ENCODE peak calls at places on chromosomes 4 and X, in six cellular contexts. X is H9, A is H1, M is mesenchymal stem cell, C is neuronal stem cell, E is trophoblast cell. I is an unnamed sample.

GRCh38 chr4:1092983-1093361 is 20.4 kb downstream of the RNF212 start:
- DNase-seq in E (no peak), A (no peak), M (no peak), X (no peak), C (no peak), I (no peak)

GRCh38 chr4:87141428-87141827 is 79.0 kb downstream of the KLHL8 start:
- DNase-seq in C (no peak), M (no peak), X (no peak), A (no peak), E (no peak), I (no peak)

GRCh38 chr4:83503974-83504373 is 19.1 kb upstream of the ABRAXAS1 start:
- DNase-seq in A (no peak), C (no peak), E (no peak), M (no peak), X (no peak), I (no peak)

GRCh38 chr4:169286562-169287301 is 16.0 kb upstream of the SH3RF1 start:
- DNase-seq in X (no peak), C (no peak), M (no peak), A (no peak), E (no peak), I (peak)

GRCh38 chrX:28581522-28581921 is 5.7 kb upstream of the IL1RAPL1 start:
- DNase-seq in C (no peak), E (no peak), A (no peak), M (no peak), X (no peak), I (no peak)

GRCh38 chr4:159446266-159446976 is 343.5 kb downstream of the RAPGEF2 start:
- DNase-seq in M (peak), C (peak), X (peak), E (peak), A (peak), I (peak)

GRCh38 chrX:45807572-45808425 is 607.1 kb upstream of the DIPK2B start:
- DNase-seq in X (no peak), A (no peak), C (peak), E (no peak), M (peak), I (peak)

GRCh38 chr4:20832821-20833220 is 132.6 kb downstream of the PACRGL start:
- DNase-seq in M (peak), X (no peak), E (no peak), A (no peak), C (no peak), I (peak)

GRCh38 chrX:776061-776460 is 145.5 kb downstream of the SHOX start:
- DNase-seq in E (no peak), A (no peak), X (no peak), M (no peak), C (no peak), I (no peak)

GRCh38 chrX:107675823-107676555 is 47.7 kb downstream of the PRPS1 start:
- DNase-seq in M (peak), X (no peak), A (no peak), C (no peak), E (no peak), I (peak)

GRCh38 chr4:131119661-131120060 is 2023.7 kb downstream of the C4orf33 start:
- DNase-seq in X (no peak), C (no peak), M (no peak), E (no peak), A (no peak), I (no peak)

GRCh38 chrX:109920325-109920724 is 82.6 kb upstream of the TMEM164 start:
- DNase-seq in M (peak), C (no peak), A (no peak), E (no peak), X (no peak), I (no peak)
- H3K14ac ChIP-seq in M (no peak), C (no peak), A (no peak), E (no peak), X (no peak), I (no peak)

GRCh38 chrX:23251043-23251442 is 83.6 kb upstream of the PTCHD1 start:
- DNase-seq in E (no peak), A (no peak), X (no peak), M (no peak), C (no peak), I (no peak)
- H3K14ac ChIP-seq in E (no peak), A (no peak), X (no peak), M (no peak), C (no peak), I (no peak)

GRCh38 chr4:25198713-25199112 is 35.1 kb upstream of the PI4K2B start:
- DNase-seq in A (no peak), E (no peak), X (no peak), C (no peak), M (no peak), I (no peak)
- H3K14ac ChIP-seq in A (no peak), E (no peak), X (no peak), C (no peak), M (no peak), I (no peak)

DNA sequence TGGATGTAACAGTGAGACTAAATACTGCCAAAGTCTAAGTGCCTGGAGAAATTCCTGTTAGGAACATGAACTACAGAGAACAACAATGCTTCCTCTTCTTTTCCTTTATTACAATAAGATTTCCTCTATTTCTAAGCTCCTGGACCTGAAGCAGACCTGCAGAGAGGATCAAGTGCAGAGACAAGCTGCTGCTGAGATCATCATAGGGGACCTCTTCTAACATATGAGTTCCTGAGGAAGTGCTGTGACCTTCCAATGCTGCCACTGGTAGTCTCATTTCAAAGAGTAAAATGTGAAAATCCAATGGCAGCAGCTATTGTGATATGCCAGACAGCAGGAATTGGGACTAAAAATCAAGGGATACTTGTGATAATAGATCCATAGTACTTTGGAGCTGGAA is 28.0 kb downstream of the CCNG2 start:
- DNase-seq in C (no peak), M (no peak), X (no peak), E (no peak), A (no peak), I (no peak)
- H3K14ac ChIP-seq in C (no peak), M (no peak), X (no peak), E (no peak), A (no peak), I (no peak)

DNA sequence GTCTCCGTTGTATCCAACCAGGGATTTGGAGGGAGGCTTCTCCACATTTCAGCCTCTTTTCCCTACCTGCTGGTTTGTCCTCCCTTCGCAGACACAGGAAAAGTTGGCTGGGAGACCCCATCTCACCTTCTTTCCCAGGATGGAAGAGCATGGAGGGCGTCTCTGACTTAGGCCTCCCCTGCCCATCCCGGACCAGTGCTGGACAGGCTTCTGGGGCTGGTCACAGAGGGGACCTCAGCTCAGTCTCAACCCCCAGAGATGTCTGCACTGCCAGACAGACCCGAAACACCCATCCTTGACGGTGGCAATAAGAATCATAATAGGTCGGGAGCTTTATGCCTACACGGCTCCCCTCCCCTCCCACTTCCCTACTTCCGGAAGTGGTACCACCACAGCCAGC is 1.6 kb downstream of the WFS1 start:
- DNase-seq in M (no peak), A (no peak), X (no peak), E (no peak), C (no peak), I (no peak)
- H3K14ac ChIP-seq in M (no peak), A (no peak), X (no peak), E (no peak), C (no peak), I (no peak)

DNA sequence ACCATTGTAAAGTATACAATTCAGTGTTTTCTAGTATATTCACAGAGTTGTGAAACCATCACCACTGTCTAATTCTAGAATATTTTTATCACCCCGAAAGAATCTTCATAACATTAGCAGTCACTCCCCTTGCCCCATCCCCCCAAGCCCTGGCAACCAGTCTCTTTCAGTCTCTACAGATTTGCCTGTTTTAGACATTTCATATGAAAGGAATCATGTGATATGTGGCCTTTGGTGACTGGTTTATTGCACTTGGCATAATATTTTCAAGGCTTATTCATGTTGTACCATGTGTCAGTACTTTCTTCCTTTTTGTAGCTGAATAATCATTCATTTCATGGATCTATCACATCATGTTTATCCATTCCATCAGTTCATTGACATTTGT is 371.7 kb downstream of the AFF2 start:
- DNase-seq in C (no peak), E (no peak), X (no peak), M (no peak), A (no peak), I (no peak)
- H3K14ac ChIP-seq in C (no peak), E (no peak), X (no peak), M (no peak), A (no peak), I (no peak)

DNA sequence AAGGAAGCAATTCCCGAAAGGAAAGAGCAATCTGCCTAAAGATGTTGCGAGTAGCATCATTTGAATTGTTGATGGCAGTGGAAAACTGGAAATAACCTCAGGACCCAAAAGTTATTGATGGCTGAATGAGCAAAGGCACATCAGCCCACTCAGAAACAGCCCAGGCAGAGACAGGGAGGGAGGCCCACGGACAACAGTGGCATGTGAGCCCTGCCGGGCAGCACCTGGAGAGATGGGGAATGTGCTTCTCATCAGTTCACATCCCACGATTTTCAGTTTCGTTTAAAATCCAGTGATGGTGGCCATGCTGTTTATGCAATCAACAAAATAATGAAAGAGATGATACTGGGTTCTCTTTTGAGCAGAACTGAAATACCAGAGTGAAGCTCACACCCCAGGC is 80.0 kb downstream of the JAKMIP1 start:
- DNase-seq in X (no peak), E (no peak), C (no peak), A (no peak), M (no peak), I (no peak)
- H3K14ac ChIP-seq in X (no peak), E (no peak), C (no peak), A (peak), M (no peak), I (no peak)

GRCh38 chr4:3452376-3452775 is 10.6 kb downstream of the HGFAC start:
- DNase-seq in C (no peak), X (peak), A (no peak), M (peak), E (no peak), I (no peak)

GRCh38 chr4:3449047-3449573 is 7.3 kb downstream of the HGFAC start:
- DNase-seq in X (no peak), M (no peak), C (no peak), E (no peak), A (no peak), I (no peak)

GRCh38 chr4:3451956-3452355 is 10.2 kb downstream of the HGFAC start:
- DNase-seq in C (no peak), E (no peak), M (peak), X (no peak), A (no peak), I (peak)

GRCh38 chr4:3449574-3450534 is 8.1 kb downstream of the HGFAC start:
- DNase-seq in X (no peak), C (no peak), E (no peak), A (no peak), M (no peak), I (no peak)

DNA sequence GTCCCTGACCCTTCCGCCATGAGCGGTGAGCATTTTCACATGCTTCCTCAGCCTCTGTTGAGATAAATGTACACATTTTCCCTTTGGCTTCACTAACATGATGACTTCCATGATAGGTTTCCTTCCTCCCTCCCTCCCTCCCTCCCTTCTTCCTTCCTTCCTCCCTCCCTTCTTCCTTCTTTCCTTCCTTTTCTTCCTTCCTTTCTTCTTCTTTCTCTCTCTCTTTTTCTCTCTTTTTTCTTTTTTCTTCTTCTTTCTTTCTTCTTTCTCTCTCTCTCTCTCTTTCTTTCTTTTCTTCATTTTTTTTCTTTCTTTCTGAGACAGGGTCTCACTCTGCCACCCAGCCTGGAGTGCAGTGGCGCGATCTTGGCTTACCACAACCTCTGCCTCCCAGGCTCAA is 8.9 kb downstream of the HGFAC start:
- DNase-seq in M (no peak), C (no peak), A (no peak), X (no peak), E (no peak), I (no peak)
- H3K14ac ChIP-seq in M (no peak), C (peak), A (no peak), X (no peak), E (no peak), I (no peak)

GRCh38 chr4:8817813-8818062 is 53.9 kb downstream of the HMX1 start:
- DNase-seq in C (no peak), X (no peak), E (no peak), A (no peak), M (no peak), I (no peak)
- H3K14ac ChIP-seq in C (no peak), X (no peak), E (no peak), A (no peak), M (no peak), I (no peak)

DNA sequence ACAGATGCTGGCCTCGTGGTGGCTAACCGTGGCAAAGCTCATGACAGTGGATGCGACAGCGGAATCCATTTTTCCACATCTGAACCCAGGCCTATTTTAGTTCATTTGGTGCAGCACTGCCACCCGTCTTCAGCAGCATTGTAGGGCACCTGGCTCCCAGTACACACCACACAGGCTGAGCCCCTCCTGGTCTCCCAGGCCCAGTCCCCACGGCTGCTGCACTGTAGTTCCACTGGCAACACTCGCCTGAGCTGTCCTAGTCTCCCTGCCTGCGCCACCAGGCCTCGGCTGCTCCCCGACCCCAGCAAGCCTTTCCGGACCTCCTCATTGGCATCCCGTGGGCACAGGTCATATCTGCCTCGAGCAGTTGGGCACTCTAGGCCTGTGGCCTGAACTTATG is 76.2 kb downstream of the MTMR1 start:
- DNase-seq in M (no peak), C (no peak), X (no peak), A (no peak), E (no peak), I (no peak)
- H3K14ac ChIP-seq in M (no peak), C (no peak), X (no peak), A (no peak), E (no peak), I (no peak)